ENCODE peak calls at places on chromosomes 11 and 22, in six cellular contexts. V is CD4-positive, alpha-beta memory T cell; X is HT1080; O is stimulated activated CD8-positive, alpha-beta memory T cell treated with anti-CD3 and anti-CD28 coated beads, Interleukin-15, amount 100 ng/mL, for 4 hours; D is GM10248; E is T-cell. K is an unnamed sample.

GRCh38 chr22:47294571-47294970 is 532.1 kb downstream of the TBC1D22A start:
- DNase-seq in V (no peak), X (no peak), O (no peak), D (no peak), E (no peak), K (no peak)

GRCh38 chr11:6319001-6319878 is 1.1 kb downstream of the CAVIN3 start:
- DNase-seq in V (no peak), X (no peak), O (no peak), D (peak), E (no peak), K (no peak)

GRCh38 chr11:78857688-78858087 is 283.0 kb upstream of the NARS2 start:
- DNase-seq in V (no peak), X (no peak), O (no peak), D (no peak), E (no peak), K (no peak)

GRCh38 chr11:6437993-6438392 is 2.8 kb downstream of the HPX start:
- DNase-seq in V (no peak), X (no peak), O (no peak), D (no peak), E (no peak), K (no peak)

GRCh38 chr11:44623716-44624491 is 58.4 kb downstream of the CD82 start:
- DNase-seq in V (no peak), X (no peak), O (no peak), D (peak), E (no peak), K (no peak)

GRCh38 chr11:124276081-124276480 is 19.9 kb downstream of the OR8G5 start:
- DNase-seq in V (no peak), X (peak), O (no peak), D (no peak), E (no peak), K (no peak)

GRCh38 chr11:70099578-70100282 is 21.6 kb downstream of the ANO1 start:
- DNase-seq in V (no peak), X (no peak), O (no peak), D (no peak), E (no peak), K (no peak)

GRCh38 chr11:112013501-112014164 is 11.6 kb upstream of the DLAT start:
- DNase-seq in V (no peak), X (no peak), O (no peak), D (no peak), E (no peak), K (no peak)

GRCh38 chr22:48096411-48096810 is 1334.0 kb downstream of the TBC1D22A start:
- DNase-seq in V (no peak), X (no peak), O (no peak), D (no peak), E (no peak), K (no peak)

K was measured in CD4-positive, CD25-positive, alpha-beta regulatory T cell.